ENCODE peak calls at places on chromosomes 4 and X, in four cellular contexts. Z is GM23248; D is uterus; W is CD8-positive, alpha-beta T cell. Y is an unnamed sample.
A peak's percentile ranks its signal among the peaks of the same experiment; 100 is the strongest.

GRCh38 chrX:56233100-56233499 is 944 bp downstream of the KLF8 start:
- DNase-seq in Z (peak; percentile 46), D (peak; percentile 17), W (no peak), Y (no peak)

GRCh38 chr4:27278615-27279014 is 418.0 kb downstream of the STIM2 start:
- DNase-seq in Z (peak; percentile 49), D (no peak), W (no peak), Y (no peak)

GRCh38 chr4:107548211-107548905 is 171.7 kb downstream of the PAPSS1 start:
- DNase-seq in Z (no peak), D (no peak), W (no peak), Y (no peak)

GRCh38 chr4:78779280-78779679 is 3.1 kb downstream of the BMP2K start:
- DNase-seq in Z (peak; percentile 23), D (no peak), W (no peak), Y (no peak)

GRCh38 chrX:111095974-111096870 is at the start of gene PAK3:
- DNase-seq in Z (peak; percentile 15), D (peak; percentile 58), W (no peak), Y (peak; percentile 37)

GRCh38 chr4:21656832-21657231 is 291.7 kb downstream of the KCNIP4 start:
- DNase-seq in Z (peak; percentile 69), D (no peak), W (no peak), Y (no peak)

GRCh38 chr4:123600921-123601904 is 204.6 kb downstream of the SPRY1 start:
- DNase-seq in Z (no peak), D (no peak), W (no peak), Y (no peak)

GRCh38 chr4:142194905-142195304 is 558.5 kb downstream of the IL15 start:
- DNase-seq in Z (peak; percentile 59), D (no peak), W (no peak), Y (no peak)

GRCh38 chr4:25129926-25130325 is 30.3 kb downstream of the SEPSECS start:
- DNase-seq in Z (no peak), D (no peak), W (no peak), Y (no peak)

GRCh38 chrX:40245411-40246140 is 147.8 kb upstream of the BCOR start:
- DNase-seq in Z (peak; percentile 5), D (peak; percentile 42), W (no peak), Y (no peak)

GRCh38 chrX:40244116-40244515 is 146.4 kb upstream of the BCOR start:
- DNase-seq in Z (no peak), D (no peak), W (no peak), Y (no peak)

GRCh38 chrX:40247382-40247781 is 149.6 kb upstream of the BCOR start:
- DNase-seq in Z (no peak), D (no peak), W (no peak), Y (no peak)

GRCh38 chrX:40243699-40244098 is 145.9 kb upstream of the BCOR start:
- DNase-seq in Z (peak; percentile 9), D (no peak), W (no peak), Y (no peak)

DNA sequence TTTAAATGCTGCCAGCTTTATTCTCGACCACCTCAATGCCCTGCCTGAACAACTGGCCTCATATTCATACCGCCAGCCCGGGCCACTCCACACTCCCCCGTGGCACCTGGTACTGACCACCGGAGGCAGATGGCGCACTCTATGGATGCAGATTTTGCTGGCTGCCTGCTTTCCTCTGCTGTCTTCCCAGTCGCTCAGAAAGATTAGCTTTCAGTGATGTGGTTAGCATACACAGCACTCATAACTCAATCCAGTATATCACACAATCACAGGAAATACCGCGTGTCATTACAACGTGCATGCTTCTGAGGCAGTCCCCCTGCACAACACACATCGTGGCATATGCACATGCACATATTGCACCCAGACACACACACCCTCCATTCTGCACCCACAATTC is 147.2 kb upstream of the BCOR start:
- DNase-seq in Z (no peak), D (no peak), W (no peak), Y (no peak)
- H3K4me3 ChIP-seq in Z (no peak overlapping the region), D (no peak overlapping the region), W (no peak overlapping the region), Y (no peak overlapping the region)

DNA sequence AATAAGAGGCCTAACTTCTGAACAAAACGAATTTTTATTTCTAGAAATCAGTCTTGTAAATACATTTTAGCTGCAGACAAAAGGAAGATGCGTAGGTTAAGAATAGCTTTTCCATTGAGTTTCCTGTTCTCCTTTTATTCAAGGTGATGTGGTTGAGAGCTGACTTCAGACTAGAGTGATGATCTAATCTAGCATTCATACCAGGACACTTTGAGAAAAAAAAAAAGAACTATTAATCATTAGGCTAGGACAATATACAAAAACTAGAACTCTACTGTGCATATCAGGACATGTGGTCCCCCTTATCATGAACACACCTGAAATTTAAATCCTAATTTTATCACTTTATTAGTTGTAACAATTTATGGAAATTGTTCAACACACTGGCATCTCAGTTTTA is 884.6 kb upstream of the EPHA5 start:
- DNase-seq in Z (no peak), D (no peak), W (no peak), Y (no peak)
- H3K27ac ChIP-seq in Z (no peak overlapping the region), D (no peak overlapping the region), W (no peak overlapping the region), Y (no peak overlapping the region)

GRCh38 chrX:68749426-68749825 is 79.4 kb upstream of the EFNB1 start:
- DNase-seq in Z (no peak), D (no peak), W (no peak), Y (no peak)

GRCh38 chrX:68751372-68751771 is 77.4 kb upstream of the EFNB1 start:
- DNase-seq in Z (no peak), D (no peak), W (no peak), Y (no peak)

GRCh38 chrX:68748030-68748429 is 80.8 kb upstream of the EFNB1 start:
- DNase-seq in Z (no peak), D (no peak), W (no peak), Y (no peak)

GRCh38 chrX:68753218-68753617 is 75.6 kb upstream of the EFNB1 start:
- DNase-seq in Z (no peak), D (no peak), W (no peak), Y (no peak)

DNA sequence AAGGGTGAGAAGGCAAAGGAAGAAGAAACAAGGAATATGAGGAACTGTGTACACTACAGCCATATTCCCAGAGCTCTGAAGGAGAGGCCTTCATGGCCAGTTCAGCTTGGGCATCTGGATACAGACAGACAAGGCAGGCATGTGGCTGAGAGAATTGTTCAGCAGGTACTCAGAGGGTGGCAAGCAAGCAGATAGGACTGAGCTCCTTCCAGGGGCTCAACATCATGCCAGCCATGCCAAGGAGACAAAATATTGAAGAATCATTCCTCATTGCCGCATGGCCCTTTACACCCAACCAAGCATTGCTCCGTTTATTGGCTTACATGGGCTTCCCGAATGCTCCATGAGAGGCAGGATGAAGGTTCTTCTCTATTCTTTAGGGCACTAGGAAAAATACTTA is 78.5 kb upstream of the EFNB1 start:
- DNase-seq in Z (no peak), D (no peak), W (no peak), Y (no peak)
- H3K9me3 ChIP-seq in Z (no peaks in the 10 kb centered on the region), D (no peaks in the 10 kb centered on the region), W (no peaks in the 10 kb centered on the region), Y (no peaks in the 10 kb centered on the region)

GRCh38 chr4:94856030-94856429 is 98.3 kb downstream of the BMPR1B start:
- DNase-seq in Z (no peak), D (no peak), W (no peak), Y (no peak)

GRCh38 chr4:94848326-94848725 is 90.6 kb downstream of the BMPR1B start:
- DNase-seq in Z (no peak), D (no peak), W (no peak), Y (no peak)

GRCh38 chr4:94849901-94850300 is 92.1 kb downstream of the BMPR1B start:
- DNase-seq in Z (no peak), D (no peak), W (no peak), Y (no peak)

GRCh38 chr4:94852601-94853000 is 94.8 kb downstream of the BMPR1B start:
- DNase-seq in Z (no peak), D (no peak), W (no peak), Y (no peak)
- H3K4me3 ChIP-seq in Z (no peak overlapping the region), D (no peak overlapping the region), W (no peak overlapping the region), Y (no peak overlapping the region)

DNA sequence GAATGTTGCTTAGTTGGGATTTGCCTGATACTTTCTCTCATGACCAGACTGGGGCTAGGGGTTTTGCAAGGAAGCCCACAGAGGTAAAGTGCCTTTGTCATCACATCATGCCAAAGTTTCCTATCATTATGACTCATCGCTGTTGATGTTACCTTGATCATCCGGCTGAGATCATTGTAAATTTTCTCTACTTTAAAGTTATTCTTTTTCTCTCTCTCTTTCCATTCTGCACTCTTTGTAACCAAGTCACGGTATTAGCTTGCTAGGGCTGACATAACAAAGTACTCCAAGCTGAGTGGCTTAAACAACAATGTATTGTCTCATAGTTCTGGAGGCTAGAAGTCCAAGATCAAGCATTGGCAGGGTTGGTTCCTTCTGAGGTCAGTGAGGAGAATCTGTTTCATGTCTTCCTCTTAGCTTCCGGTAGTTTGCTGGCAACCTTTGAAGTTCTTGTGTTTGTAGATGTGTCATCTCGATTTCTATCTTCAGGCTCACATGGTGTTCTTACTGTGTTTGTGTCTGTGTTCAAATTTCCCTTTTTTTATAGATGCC is 113.0 kb downstream of the DTHD1 start:
- DNase-seq in Z (no peak), D (no peak), W (no peak), Y (no peak)
- H3K27ac ChIP-seq in Z (no peak overlapping the region), D (no peak overlapping the region), W (no peak overlapping the region), Y (no peak overlapping the region)

GRCh38 chrX:64842492-64842891 is 133.8 kb downstream of the ZC4H2 start:
- DNase-seq in Z (no peak), D (no peak), W (no peak), Y (no peak)

GRCh38 chrX:64843224-64843623 is 133.0 kb downstream of the ZC4H2 start:
- DNase-seq in Z (no peak), D (no peak), W (no peak), Y (no peak)
- H3K9me3 ChIP-seq in Z (no peaks in the 10 kb centered on the region), D (no peaks in the 10 kb centered on the region), W (peaks cover 3% of the 10 kb centered on the region), Y (no peaks in the 10 kb centered on the region)

GRCh38 chrX:38563006-38563405 is 1.7 kb downstream of the TSPAN7 start:
- DNase-seq in Z (no peak), D (no peak), W (no peak), Y (no peak)
- H3K4me3 ChIP-seq in Z (no peak overlapping the region), D (peak overlapping the region; percentile 42), W (no peak overlapping the region), Y (peak overlapping the region; percentile 60)

GRCh38 chr4:89299153-89299789 is 8.3 kb downstream of the GPRIN3 start:
- DNase-seq in Z (no peak), D (no peak), W (no peak), Y (no peak)

GRCh38 chr4:89300060-89300459 is 7.5 kb downstream of the GPRIN3 start:
- DNase-seq in Z (no peak), D (no peak), W (no peak), Y (no peak)

GRCh38 chr4:89300490-89300889 is 7.1 kb downstream of the GPRIN3 start:
- DNase-seq in Z (no peak), D (no peak), W (no peak), Y (no peak)

GRCh38 chr4:89298160-89298559 is 9.4 kb downstream of the GPRIN3 start:
- DNase-seq in Z (no peak), D (no peak), W (no peak), Y (no peak)

GRCh38 chr4:89298788-89299152 is 8.8 kb downstream of the GPRIN3 start:
- DNase-seq in Z (peak; percentile 66), D (no peak), W (no peak), Y (no peak)
- H3K27ac ChIP-seq in Z (no peak overlapping the region), D (peak overlapping the region; percentile 17), W (peak overlapping the region; percentile 43), Y (peak overlapping the region; percentile 61)

DNA sequence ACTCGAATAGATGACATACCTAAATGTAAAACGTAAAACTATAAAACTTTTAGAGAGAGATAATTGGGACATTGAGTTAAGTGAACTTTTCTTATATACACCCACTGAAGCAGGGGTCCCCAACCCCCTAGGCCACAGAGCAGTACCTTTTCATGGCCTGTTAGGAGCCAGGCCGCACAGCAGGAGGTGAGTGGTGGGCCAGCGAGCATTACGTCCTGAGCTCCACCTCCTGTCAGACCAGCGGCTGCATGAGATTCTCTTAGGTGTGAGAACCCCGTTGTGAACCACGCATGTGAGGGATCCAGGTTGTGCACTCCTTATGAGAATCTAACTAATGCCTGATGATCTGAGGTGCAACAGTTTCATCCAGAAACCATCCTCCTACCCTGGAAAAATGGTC is 114.8 kb downstream of the HMX1 start:
- DNase-seq in Z (no peak), D (no peak), W (no peak), Y (peak; percentile 5)
- H3K9me3 ChIP-seq in Z (no peaks in the 10 kb centered on the region), D (no peaks in the 10 kb centered on the region), W (no peaks in the 10 kb centered on the region), Y (no peaks in the 10 kb centered on the region)

Y was measured in lower lobe of right lung.